ENCODE peak calls at places on chromosome X, in five cellular contexts. P is M059J; T is cardiac fibroblast; I is activated naive CD4-positive, alpha-beta T cell treated with anti-CD3 and anti-CD28 coated beads, Interleukin-2, amount 10 ng/mL, durations not matched to agents 7 days and 5 days; Z is uterus. S is an unnamed sample.

GRCh38 chrX:110665223-110665622 is 130.4 kb downstream of the CHRDL1 start:
- DNase-seq in I (no peak), P (no peak), T (no peak), Z (no peak), S (no peak)

GRCh38 chrX:40012800-40013682 is 84.7 kb downstream of the BCOR start:
- DNase-seq in Z (peak), T (peak), I (peak), P (peak), S (peak)

GRCh38 chrX:153903238-153903980 is 1.1 kb upstream of the AVPR2 start:
- DNase-seq in P (no peak), I (no peak), T (no peak), Z (no peak), S (no peak)

GRCh38 chrX:17634542-17635207 is 102.6 kb upstream of the SCML1 start:
- DNase-seq in Z (no peak), T (no peak), I (no peak), P (no peak), S (no peak)

GRCh38 chrX:150219374-150220185 is 143.5 kb upstream of the MAMLD1 start:
- DNase-seq in I (no peak), T (peak), Z (no peak), P (peak), S (no peak)

GRCh38 chrX:15973299-15973698 is 118.7 kb upstream of the AP1S2 start:
- DNase-seq in Z (no peak), I (peak), T (peak), P (peak), S (no peak)

GRCh38 chrX:41014776-41015175 is 70.5 kb upstream of the USP9X start:
- DNase-seq in P (peak), T (peak), Z (no peak), I (no peak), S (no peak)

GRCh38 chrX:136047001-136047642 is 61.9 kb downstream of the SLC9A6 start:
- DNase-seq in I (no peak), T (peak), P (peak), Z (no peak), S (no peak)

GRCh38 chrX:10636337-10636736 is 16.0 kb upstream of the MID1 start:
- DNase-seq in P (peak), Z (peak), I (no peak), T (peak), S (no peak)

GRCh38 chrX:41761702-41762101 is 37.7 kb downstream of the GPR82 start:
- DNase-seq in T (no peak), P (no peak), Z (no peak), I (no peak), S (no peak)

GRCh38 chrX:153877571-153878261 is 8.3 kb downstream of the L1CAM start:
- DNase-seq in T (no peak), P (no peak), I (no peak), Z (no peak), S (no peak)

GRCh38 chrX:109199726-109200125 is 282.2 kb downstream of the GUCY2F start:
- DNase-seq in P (no peak), I (no peak), Z (no peak), T (peak), S (no peak)

GRCh38 chrX:30888526-30889146 is 418 bp downstream of the TAB3 start:
- DNase-seq in T (peak), Z (peak), P (peak), I (no peak), S (peak)

GRCh38 chrX:41265615-41266014 is 68.3 kb upstream of the DDX3X start:
- DNase-seq in I (peak), P (peak), T (peak), Z (peak), S (no peak)

GRCh38 chrX:112654871-112655270 is 24.9 kb downstream of the LHFPL1 start:
- DNase-seq in Z (no peak), I (no peak), P (peak), T (peak), S (no peak)

GRCh38 chrX:43333543-43333942 is 322.6 kb upstream of the MAOA start:
- DNase-seq in P (no peak), I (no peak), T (peak), Z (no peak), S (no peak)

GRCh38 chrX:13253223-13253622 is 66.6 kb downstream of the ATXN3L start:
- DNase-seq in I (no peak), T (no peak), Z (no peak), P (no peak), S (no peak)

GRCh38 chrX:19566359-19567141 is 51.2 kb upstream of the MAP3K15 start:
- DNase-seq in Z (no peak), P (no peak), I (no peak), T (peak), S (no peak)

GRCh38 chrX:25873196-25873595 is 264.9 kb upstream of the MAGEB18 start:
- DNase-seq in Z (no peak), P (no peak), T (peak), I (no peak), S (no peak)

GRCh38 chrX:12770440-12770839 is 20.8 kb upstream of the PRPS2 start:
- DNase-seq in Z (no peak), I (no peak), T (peak), P (peak), S (no peak)

GRCh38 chrX:45449982-45450381 is 249.3 kb upstream of the DIPK2B start:
- DNase-seq in I (no peak), T (peak), Z (no peak), P (peak), S (no peak)

GRCh38 chrX:20221902-20222301 is 44.8 kb downstream of the RPS6KA3 start:
- DNase-seq in T (no peak), Z (no peak), I (no peak), P (no peak), S (no peak)

GRCh38 chrX:38347136-38347535 is 5.3 kb upstream of the OTC start:
- DNase-seq in I (no peak), P (peak), Z (no peak), T (peak), S (no peak)

GRCh38 chrX:19334945-19335626 is 8.6 kb upstream of the PDHA1 start:
- DNase-seq in Z (no peak), I (peak), P (no peak), T (peak), S (no peak)

GRCh38 chrX:118049713-118050112 is 66.9 kb downstream of the KLHL13 start:
- DNase-seq in T (no peak), I (no peak), P (no peak), Z (no peak), S (no peak)

GRCh38 chrX:101452051-101452450 is 33.2 kb upstream of the ARMCX4 start:
- DNase-seq in T (no peak), P (peak), Z (no peak), I (no peak), S (no peak)

GRCh38 chrX:73851014-73852009 is 288.3 kb downstream of the CHIC1 start:
- DNase-seq in P (no peak), Z (peak), I (no peak), T (no peak), S (peak)

GRCh38 chrX:143726296-143726695 is 5.7 kb upstream of the SPANXN2 start:
- DNase-seq in P (no peak), I (no peak), T (no peak), Z (no peak), S (no peak)

GRCh38 chrX:103687696-103688191 is 1.2 kb upstream of the MORF4L2 start:
- DNase-seq in I (peak), P (peak), Z (peak), T (peak), S (peak)

GRCh38 chrX:102651242-102651967 is at the start of gene GPRASP1:
- DNase-seq in T (peak), Z (peak), I (peak), P (peak), S (peak)

GRCh38 chrX:39318497-39319343 is 517.5 kb downstream of the MID1IP1 start:
- DNase-seq in T (no peak), P (no peak), I (no peak), Z (peak), S (peak)

GRCh38 chrX:7925867-7926472 is 1.2 kb downstream of the PNPLA4 start:
- DNase-seq in T (peak), Z (peak), I (peak), P (peak), S (peak)

GRCh38 chrX:13685126-13685763 is 3.7 kb upstream of the RAB9A start:
- DNase-seq in Z (no peak), T (no peak), P (peak), I (no peak), S (no peak)

GRCh38 chrX:1108451-1109445 is 103.7 kb downstream of the CRLF2 start:
- DNase-seq in Z (no peak), P (no peak), T (no peak), I (no peak), S (no peak)

GRCh38 chrX:101550825-101551767 is 749 bp downstream of the ARMCX1 start:
- DNase-seq in T (peak), P (peak), Z (peak), I (no peak), S (peak)